ENCODE peak calls at places on chromosomes 3 and 15, in ten cellular contexts. A is CD4-positive, alpha-beta memory T cell; Q is IMR-90; T is aorta; H is uterus; G is tibial nerve; O is psoas muscle; J is CD8-positive, alpha-beta T cell; C is adrenal gland; E is A673. P is an unnamed sample. For H3K4me1, the result is how much of the 10 kb centered on the place peaks cover.

GRCh38 chr15:39581501-39582285 is 814 bp downstream of the THBS1 start:
- DNase-seq in A (no peak), Q (peak), T (peak), H (peak), G (peak), O (no peak), J (no peak), C (peak), E (no peak), P (peak)

GRCh38 chr3:72355168-72355567 is 493.1 kb downstream of the SHQ1 start:
- DNase-seq in A (no peak), Q (no peak), T (no peak), H (no peak), G (no peak), O (no peak), J (no peak), C (no peak), E (no peak), P (no peak)

GRCh38 chr3:195111322-195111710 is 159.6 kb downstream of the XXYLT1 start:
- DNase-seq in A (no peak), Q (no peak), T (no peak), H (no peak), G (no peak), O (peak), J (no peak), C (no peak), E (no peak), P (no peak)

GRCh38 chr3:38450853-38451252 is 2.8 kb upstream of the ACVR2B start:
- DNase-seq in A (no peak), Q (no peak), T (no peak), H (no peak), G (no peak), O (no peak), J (no peak), C (no peak), E (no peak), P (no peak)

GRCh38 chr15:65408370-65409283 is 14.1 kb downstream of the IGDCC4 start:
- DNase-seq in A (no peak), Q (peak), T (no peak), H (no peak), G (no peak), O (peak), J (no peak), C (no peak), E (no peak), P (peak)

GRCh38 chr3:151630035-151630434 is 103.7 kb upstream of the AADACL2 start:
- DNase-seq in A (no peak), Q (no peak), T (no peak), H (no peak), G (no peak), O (no peak), J (no peak), C (no peak), E (no peak), P (no peak)

GRCh38 chr15:48962662-48963523 is 826 bp downstream of the SHC4 start:
- DNase-seq in A (peak), Q (peak), T (peak), H (no peak), G (no peak), O (peak), J (peak), C (peak), E (peak), P (peak)

GRCh38 chr3:71180524-71180923 is 403.0 kb downstream of the FOXP1 start:
- DNase-seq in A (no peak), Q (no peak), T (no peak), H (no peak), G (no peak), O (no peak), J (no peak), C (no peak), E (no peak), P (no peak)

GRCh38 chr3:99878005-99878404 is 60.3 kb downstream of the CMSS1 start:
- DNase-seq in A (no peak), Q (peak), T (no peak), H (peak), G (no peak), O (no peak), J (no peak), C (no peak), E (no peak), P (peak)

DNA sequence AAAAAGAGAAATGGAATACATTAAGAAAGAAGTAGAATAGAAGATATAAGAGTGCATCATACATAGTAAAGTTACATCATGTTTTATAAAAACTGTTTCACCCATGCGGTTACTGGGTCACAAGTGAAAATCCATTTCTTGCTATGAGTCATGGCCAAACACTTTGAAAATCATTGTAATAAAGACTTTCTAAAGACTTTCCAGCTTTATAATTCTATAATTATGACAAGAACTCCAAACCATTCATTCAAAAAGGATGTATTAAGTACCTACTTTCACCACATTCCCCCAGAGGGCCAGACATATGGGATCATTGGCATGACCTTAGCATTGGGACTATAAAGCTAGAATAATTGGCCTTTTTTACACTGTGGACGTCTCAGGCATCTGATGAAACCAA is 3.2 kb upstream of the SKIC8 start:
- DNase-seq in A (no peak), Q (peak), T (no peak), H (no peak), G (no peak), O (no peak), J (no peak), C (no peak), E (peak), P (peak)
- H3K4me1 ChIP-seq in A (under half), Q (under half), T (under half), H (under half), G (under half), O (under half), J (under half), C (under half), E (under half), P (under half)

GRCh38 chr3:160671995-160672394 is 5.0 kb upstream of the ARL14 start:
- DNase-seq in A (no peak), Q (no peak), T (no peak), H (no peak), G (no peak), O (no peak), J (no peak), C (no peak), E (no peak), P (no peak)

GRCh38 chr3:160667452-160667851 is 9.5 kb upstream of the ARL14 start:
- DNase-seq in A (no peak), Q (peak), T (no peak), H (no peak), G (no peak), O (no peak), J (no peak), C (no peak), E (no peak), P (no peak)

GRCh38 chr3:160673188-160673587 is 3.8 kb upstream of the ARL14 start:
- DNase-seq in A (no peak), Q (no peak), T (no peak), H (no peak), G (no peak), O (no peak), J (no peak), C (no peak), E (no peak), P (no peak)

GRCh38 chr3:160668454-160668853 is 8.5 kb upstream of the ARL14 start:
- DNase-seq in A (no peak), Q (no peak), T (no peak), H (no peak), G (no peak), O (no peak), J (no peak), C (no peak), E (no peak), P (no peak)

GRCh38 chr3:160671231-160671630 is 5.7 kb upstream of the ARL14 start:
- DNase-seq in A (no peak), Q (peak), T (no peak), H (no peak), G (no peak), O (no peak), J (no peak), C (no peak), E (no peak), P (no peak)
- H3K4me1 ChIP-seq in A (under half), Q (under half), T (under half), H (under half), G (under half), O (under half), J (under half), C (under half), E (under half), P (under half)

DNA sequence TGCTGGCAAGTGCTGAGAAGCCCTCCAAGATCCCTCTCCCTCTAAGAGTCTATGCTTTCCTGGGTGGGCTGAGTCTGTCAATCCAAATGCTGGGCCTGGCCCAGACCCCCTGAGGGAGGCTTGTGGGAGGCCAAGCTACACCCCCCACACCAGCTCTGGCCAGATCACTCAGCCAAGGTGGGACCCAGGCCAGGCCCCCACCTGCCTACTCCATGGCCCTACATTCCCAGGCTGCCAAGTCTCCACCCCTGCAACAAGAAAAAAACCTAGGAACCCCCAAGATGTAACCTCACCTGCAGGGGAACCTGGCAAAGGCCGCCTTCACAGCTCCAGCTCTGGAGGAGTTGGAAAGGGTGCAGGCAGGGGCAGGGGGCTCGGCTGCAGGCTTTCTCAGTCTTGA is 109.1 kb downstream of the CHSY1 start:
- DNase-seq in A (no peak), Q (no peak), T (peak), H (no peak), G (no peak), O (no peak), J (no peak), C (no peak), E (no peak), P (no peak)
- H3K4me1 ChIP-seq in A (under half), Q (under half), T (under half), H (under half), G (under half), O (under half), J (under half), C (under half), E (under half), P (under half)

DNA sequence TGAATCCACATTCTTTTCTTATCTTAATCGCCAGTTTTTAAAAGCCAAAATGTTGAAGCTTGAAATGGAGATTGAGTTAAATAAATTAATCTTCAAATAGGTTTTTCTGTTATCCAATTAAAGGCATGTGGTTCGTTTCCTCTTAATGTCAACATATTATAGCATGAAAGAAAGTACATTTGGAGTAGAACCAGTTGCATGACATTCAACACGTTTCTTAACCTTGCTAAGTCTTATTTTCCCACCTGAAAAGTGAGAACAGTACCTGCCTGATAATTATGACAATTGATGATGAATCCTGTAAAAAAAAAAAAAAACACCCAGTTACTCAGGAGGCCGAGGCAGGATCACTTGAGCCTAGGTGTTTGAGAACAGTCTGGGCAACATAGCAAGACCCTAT is 29.3 kb downstream of the PIAS1 start:
- DNase-seq in A (no peak), Q (no peak), T (no peak), H (no peak), G (no peak), O (no peak), J (no peak), C (no peak), E (no peak), P (no peak)
- H3K4me1 ChIP-seq in A (half or more), Q (under half), T (under half), H (under half), G (half or more), O (half or more), J (half or more), C (half or more), E (under half), P (under half)

P was measured in cardiac muscle cell.